ENCODE peak calls at places on chromosome X, in six cellular contexts. N is IMR-90, L is mesenchymal stem cell, Q is H9, G is H1, K is neuronal stem cell. X is an unnamed sample. For H3K4me1, the result is how much of the 10 kb centered on the place peaks cover.

GRCh38 chrX:73930300-73930699 is 367.3 kb downstream of the CHIC1 start:
- DNase-seq in N (peak), L (no peak), Q (no peak), G (no peak), K (no peak), X (no peak)

GRCh38 chrX:151641564-151641963 is 53.7 kb upstream of the PRRG3 start:
- DNase-seq in N (no peak), L (no peak), Q (no peak), G (no peak), K (no peak), X (no peak)

GRCh38 chrX:39163585-39163984 is 362.3 kb downstream of the MID1IP1 start:
- DNase-seq in N (no peak), L (no peak), Q (no peak), G (no peak), K (no peak), X (no peak)

GRCh38 chrX:38679695-38680094 is 118.4 kb downstream of the TSPAN7 start:
- DNase-seq in N (no peak), L (no peak), Q (no peak), G (no peak), K (no peak), X (no peak)

GRCh38 chrX:134868766-134869495 is 121.9 kb upstream of the SMIM10 start:
- DNase-seq in N (peak), L (peak), Q (no peak), G (no peak), K (no peak), X (no peak)

GRCh38 chrX:53704294-53704693 is 17.8 kb upstream of the HUWE1 start:
- DNase-seq in N (no peak), L (no peak), Q (no peak), G (no peak), K (no peak), X (no peak)

GRCh38 chrX:107769581-107770317 is 5.8 kb downstream of the TSC22D3 start:
- DNase-seq in N (no peak), L (no peak), Q (no peak), G (no peak), K (no peak), X (no peak)

GRCh38 chrX:66677430-66677829 is 38.6 kb upstream of the EDA2R start:
- DNase-seq in N (peak), L (peak), Q (no peak), G (no peak), K (no peak), X (no peak)

GRCh38 chrX:103688949-103689348 is 2.5 kb upstream of the MORF4L2 start:
- DNase-seq in N (peak), L (peak), Q (no peak), G (no peak), K (no peak), X (peak)

GRCh38 chrX:1465261-1466231 is 12.8 kb upstream of the ASMTL start:
- DNase-seq in N (no peak), L (no peak), Q (peak), G (no peak), K (no peak), X (no peak)
- H3K4me1 ChIP-seq in N (under half), L (under half), Q (under half), G (under half), K (under half), X (under half)

GRCh38 chrX:13103914-13104274 is 59.5 kb upstream of the FAM9C start:
- DNase-seq in N (no peak), L (no peak), Q (no peak), G (no peak), K (no peak), X (no peak)
- H2BK15ac ChIP-seq in N (peak), L (no peak), Q (no peak), G (no peak), K (no peak), X (no peak)

DNA sequence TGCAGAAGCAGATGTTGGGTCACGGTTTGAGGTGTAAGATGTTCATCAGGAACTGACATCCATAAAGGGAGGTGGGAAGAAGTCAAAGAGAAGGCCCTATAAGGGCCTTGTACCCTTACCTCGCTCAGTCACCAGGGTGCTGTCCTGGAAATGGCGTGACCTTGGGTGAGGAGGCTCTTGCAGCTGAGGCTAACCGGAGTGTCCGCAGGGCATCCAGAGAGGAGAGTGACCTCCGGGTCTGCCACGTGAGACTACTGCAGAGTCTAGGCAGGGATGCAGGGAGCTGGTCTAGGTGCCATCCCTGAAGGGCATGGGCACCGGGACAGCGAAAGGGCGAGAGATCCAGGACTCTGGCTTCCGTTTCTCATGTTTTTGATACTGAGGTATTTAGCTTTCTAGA is 28.7 kb upstream of the IRAK1 start:
- DNase-seq in N (no peak), L (no peak), Q (no peak), G (no peak), K (no peak), X (no peak)
- H3K4me1 ChIP-seq in N (under half), L (under half), Q (under half), G (under half), K (under half), X (under half)

GRCh38 chrX:47185241-47185640 is 8.4 kb upstream of the UBA1 start:
- DNase-seq in N (no peak), L (no peak), Q (no peak), G (no peak), K (no peak), X (no peak)
- H2BK15ac ChIP-seq in N (no peak), L (no peak), Q (no peak), G (no peak), K (no peak), X (no peak)

X was measured in mesendoderm.